ENCODE peak calls at places on chromosomes 11 and 22, in five cellular contexts. A is PC-3, Y is fibroblast of lung, N is astrocyte, H is H9. D is an unnamed sample.

GRCh38 chr11:75677275-75677674 is 8.4 kb upstream of the MAP6 start:
- DNase-seq in A (no peak), Y (no peak), N (no peak), H (no peak), D (no peak)

GRCh38 chr22:22021160-22021750 is 38.7 kb upstream of the TOP3B start:
- DNase-seq in A (peak; percentile 26), Y (no peak), N (no peak), H (no peak), D (no peak)

GRCh38 chr11:87022254-87022653 is 15.5 kb upstream of the TMEM135 start:
- DNase-seq in A (no peak), Y (no peak), N (no peak), H (no peak), D (no peak)

GRCh38 chr11:22407899-22408298 is 69.7 kb downstream of the SLC17A6 start:
- DNase-seq in A (no peak), Y (no peak), N (no peak), H (no peak), D (peak; percentile 41)

GRCh38 chr11:129702410-129703390 is 112.9 kb upstream of the TMEM45B start:
- DNase-seq in A (peak; percentile 72), Y (no peak), N (no peak), H (peak; percentile 17), D (no peak)

GRCh38 chr22:28627791-28628190 is 51.8 kb downstream of the TTC28 start:
- DNase-seq in A (no peak), Y (no peak), N (no peak), H (no peak), D (no peak)

GRCh38 chr22:33038131-33038772 is 19.9 kb downstream of the SYN3 start:
- DNase-seq in A (no peak), Y (no peak), N (no peak), H (no peak), D (peak; percentile 52)

GRCh38 chr22:44085743-44086741 is 61.9 kb downstream of the PARVB start:
- DNase-seq in A (peak; percentile 90), Y (peak; percentile 64), N (peak; percentile 60), H (peak; percentile 43), D (peak; percentile 71)

GRCh38 chr11:118434553-118435232 is 1.6 kb upstream of the KMT2A start:
- DNase-seq in A (peak; percentile 49), Y (peak; percentile 53), N (peak; percentile 46), H (peak; percentile 74), D (peak; percentile 86)

GRCh38 chr22:41619979-41620645 is 731 bp downstream of the DESI1 start:
- DNase-seq in A (peak; percentile 20), Y (no peak), N (no peak), H (peak; percentile 57), D (peak; percentile 86)

GRCh38 chr11:1270476-1270875 is 39.0 kb downstream of the TOLLIP start:
- DNase-seq in A (no peak), Y (no peak), N (no peak), H (no peak), D (no peak)

GRCh38 chr11:67026941-67027340 is 4.0 kb downstream of the SYT12 start:
- DNase-seq in A (no peak), Y (no peak), N (no peak), H (no peak), D (no peak)

GRCh38 chr11:79076526-79077115 is 364.2 kb downstream of the TENM4 start:
- DNase-seq in A (peak; percentile 71), Y (no peak), N (no peak), H (no peak), D (peak; percentile 77)

GRCh38 chr11:132114185-132114584 is 743.8 kb downstream of the NTM start:
- DNase-seq in A (peak; percentile 55), Y (no peak), N (no peak), H (peak; percentile 77), D (peak; percentile 90)

GRCh38 chr11:66388746-66389386 is 17.3 kb upstream of the SLC29A2 start:
- DNase-seq in A (peak; percentile 88), Y (peak; percentile 56), N (peak; percentile 35), H (peak; percentile 83), D (peak; percentile 94)

GRCh38 chr11:111069076-111069475 is 176.4 kb upstream of the POU2AF2 start:
- DNase-seq in A (peak; percentile 48), Y (peak; percentile 36), N (peak; percentile 23), H (peak; percentile 50), D (peak; percentile 72)

GRCh38 chr11:504053-504993 is 2.7 kb downstream of the RNH1 start:
- DNase-seq in A (no peak), Y (peak; percentile 52), N (peak; percentile 17), H (no peak), D (peak; percentile 43)

GRCh38 chr11:69213315-69213714 is 57.6 kb downstream of the SMIM38 start:
- DNase-seq in A (no peak), Y (no peak), N (no peak), H (peak; percentile 2), D (peak; percentile 20)

GRCh38 chr11:68816917-68817419 is 24.7 kb downstream of the CPT1A start:
- DNase-seq in A (no peak), Y (no peak), N (no peak), H (no peak), D (no peak)

GRCh38 chr11:3939211-3939610 is 83.7 kb downstream of the STIM1 start:
- DNase-seq in A (no peak), Y (peak; percentile 96), N (peak; percentile 96), H (no peak), D (no peak)

GRCh38 chr11:19988598-19988997 is 171.7 kb downstream of the DBX1 start:
- DNase-seq in A (peak; percentile 25), Y (peak; percentile 97), N (peak; percentile 95), H (peak; percentile 73), D (peak; percentile 84)

GRCh38 chr11:128492461-128492860 is 94.9 kb downstream of the ETS1 start:
- DNase-seq in A (no peak), Y (peak; percentile 72), N (peak; percentile 69), H (no peak), D (no peak)

GRCh38 chr22:50191041-50191740 is 5.5 kb downstream of the TRABD start:
- DNase-seq in A (no peak), Y (no peak), N (no peak), H (no peak), D (no peak)

GRCh38 chr11:94134651-94135512 is 6.2 kb downstream of the PANX1 start:
- DNase-seq in A (peak; percentile 90), Y (peak; percentile 96), N (peak; percentile 94), H (no peak), D (no peak)

GRCh38 chr11:125494987-125495725 is 909 bp downstream of the FEZ1 start:
- DNase-seq in A (no peak), Y (peak; percentile 48), N (peak; percentile 22), H (peak; percentile 41), D (peak; percentile 78)

GRCh38 chr11:22304337-22304961 is 33.7 kb upstream of the SLC17A6 start:
- DNase-seq in A (peak; percentile 37), Y (peak; percentile 21), N (peak; percentile 13), H (no peak), D (no peak)

GRCh38 chr11:43747130-43747802 is 66.7 kb downstream of the HSD17B12 start:
- DNase-seq in A (no peak), Y (no peak), N (no peak), H (no peak), D (no peak)

DNA sequence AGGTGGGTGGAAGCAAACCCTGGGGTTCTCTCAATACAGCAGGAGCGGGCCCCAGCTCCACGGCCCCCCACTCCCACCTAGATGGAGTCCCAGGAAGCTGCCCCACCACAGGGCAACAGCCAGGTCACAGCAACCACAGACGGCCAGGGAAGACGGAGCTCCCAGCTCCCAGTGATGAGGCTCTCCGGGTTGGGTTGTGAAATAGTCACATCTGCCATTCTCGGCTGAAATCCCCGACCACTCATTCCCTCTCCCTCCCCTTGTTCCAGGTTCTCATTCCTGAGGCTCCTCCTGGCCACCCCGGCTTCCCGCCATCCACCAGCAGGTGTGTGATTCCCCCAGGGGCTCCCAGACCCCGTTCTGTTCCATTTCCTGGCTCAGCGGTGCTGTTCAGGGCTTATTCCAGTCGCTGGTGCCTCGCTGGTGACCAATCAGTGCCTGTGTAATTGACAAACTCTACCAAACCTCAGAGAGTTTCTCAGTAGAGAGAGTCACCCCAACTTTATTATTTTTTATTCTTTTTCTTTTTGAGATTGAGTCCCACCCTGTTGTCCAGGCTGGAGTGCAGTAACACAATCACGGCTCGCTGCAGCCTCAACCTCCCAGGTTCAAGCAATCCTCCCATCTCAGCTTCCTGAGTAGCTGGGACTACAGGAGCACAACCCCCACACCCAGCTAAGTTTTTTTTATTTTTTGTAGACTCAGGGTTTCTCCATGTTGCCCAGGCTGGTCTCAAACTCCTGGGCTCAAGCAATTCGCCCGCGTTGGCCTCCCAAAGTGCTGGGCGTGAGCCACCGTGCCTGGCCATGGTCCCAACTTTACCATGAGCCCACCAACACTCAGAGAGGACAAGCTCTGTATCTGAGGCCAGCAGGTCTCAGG is 63.2 kb downstream of the SHANK2 start:
- DNase-seq in A (no peak), Y (no peak), N (no peak), H (no peak), D (no peak)
- H3K9ac ChIP-seq in A (no peak overlapping the region), Y (no peak overlapping the region), N (no peak overlapping the region), H (no peak overlapping the region), D (no peak overlapping the region)

GRCh38 chr11:37963440-37963839 is 1365.4 kb upstream of the RAG2 start:
- DNase-seq in A (no peak), Y (no peak), N (no peak), H (no peak), D (peak; percentile 59)

GRCh38 chr11:37952035-37952434 is 1354.0 kb upstream of the RAG2 start:
- DNase-seq in A (no peak), Y (no peak), N (no peak), H (no peak), D (no peak)

GRCh38 chr11:37957717-37958116 is 1359.7 kb upstream of the RAG2 start:
- DNase-seq in A (no peak), Y (no peak), N (no peak), H (no peak), D (no peak)
- H3K9me3 ChIP-seq in A (no peaks in the 10 kb centered on the region), Y (no peaks in the 10 kb centered on the region), N (no peaks in the 10 kb centered on the region), H (no peaks in the 10 kb centered on the region), D (peaks cover 25% of the 10 kb centered on the region)

DNA sequence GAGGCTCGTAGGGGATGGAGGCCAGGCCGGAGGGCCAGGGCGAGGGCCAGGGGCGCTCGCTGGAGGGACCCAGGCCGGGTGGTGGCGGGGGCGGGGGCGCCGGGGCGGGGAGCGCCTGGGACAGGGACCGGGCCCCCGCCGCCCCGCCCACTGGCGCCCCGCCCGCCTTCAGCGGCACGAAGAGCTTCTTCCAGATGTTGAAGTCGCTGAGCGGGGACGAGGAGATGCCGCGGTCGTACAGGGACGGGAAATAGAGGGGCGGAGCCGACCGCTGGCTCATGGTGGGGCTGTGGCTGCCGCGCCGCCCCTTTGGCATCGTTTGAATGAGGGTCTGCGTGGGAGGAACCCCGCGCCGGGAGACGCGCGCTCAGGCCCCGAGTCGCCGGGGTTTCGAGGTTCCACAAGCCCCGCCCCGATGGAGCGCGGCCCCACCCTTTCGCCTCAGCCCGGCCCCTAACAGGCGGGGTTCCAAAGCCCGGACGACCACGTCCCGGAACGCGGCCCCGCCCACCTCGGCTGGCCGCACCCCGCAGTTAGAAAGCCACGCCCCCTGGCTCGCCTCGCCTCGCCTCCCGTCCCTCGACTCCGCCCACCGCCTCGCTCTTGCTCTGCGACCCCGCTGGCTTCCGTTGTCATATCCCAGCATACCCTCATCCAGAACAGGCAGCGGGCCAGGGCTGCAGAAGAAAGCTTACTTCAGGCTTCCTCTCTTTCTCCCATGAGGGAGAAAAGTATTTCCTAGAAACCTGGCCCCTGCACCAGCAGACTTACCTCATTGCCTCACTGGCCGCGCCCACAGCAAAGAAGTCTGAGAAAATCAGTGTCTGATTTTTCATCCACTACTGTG is at the start of gene C11orf91:
- DNase-seq in A (peak; percentile 93), Y (peak; percentile 93), N (peak; percentile 87), H (peak; percentile 97), D (peak; percentile 99)
- TF ChIP-seq CTCF in A (no peak), Y (no peak), N (no peak), H (no peak), D (no peak)

DNA sequence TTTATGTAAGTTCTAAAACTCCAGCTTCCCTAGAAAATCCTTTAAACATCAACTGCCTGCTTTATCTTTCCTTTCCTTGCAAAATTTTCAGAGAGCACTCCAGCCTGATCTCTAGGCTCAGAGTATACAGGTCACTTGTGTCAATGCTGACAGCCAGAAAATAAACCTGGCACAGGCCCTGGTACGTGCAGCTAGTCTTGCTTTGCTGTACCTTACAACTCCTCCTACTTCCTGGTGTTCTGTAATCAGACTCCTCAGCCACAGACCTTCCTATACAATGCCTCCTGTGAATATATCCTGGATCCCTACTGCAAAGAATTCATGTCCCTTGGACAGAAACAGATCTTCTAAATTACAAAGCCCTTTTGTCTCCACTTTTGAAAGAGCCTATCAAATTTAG is 24.2 kb upstream of the TMEM123 start:
- DNase-seq in A (peak; percentile 81), Y (no peak), N (no peak), H (no peak), D (no peak)
- H3K9ac ChIP-seq in A (no peak overlapping the region), Y (no peak overlapping the region), N (no peak overlapping the region), H (no peak overlapping the region), D (no peak overlapping the region)

D was measured in endodermal cell.